ENCODE peak calls at places on chromosomes 3 and 15, in nine cellular contexts. E, Z, S, Q, B, A, R, D and X are unnamed samples.

GRCh38 chr15:95464091-95464888 is 866.2 kb upstream of the NR2F2 start:
- DNase-seq in E (no peak), Q (no peak), A (no peak), B (no peak), S (no peak), R (no peak), D (peak; percentile 10), Z (no peak), X (no peak)

GRCh38 chr3:48564022-48564421 is 441 bp upstream of the UCN2 start:
- DNase-seq in R (no peak), Q (no peak), E (no peak), B (peak; percentile 20), Z (no peak), S (peak; percentile 30), A (no peak), D (peak; percentile 86), X (no peak)

GRCh38 chr15:80801891-80802680 is 22.9 kb downstream of the CEMIP start:
- DNase-seq in A (no peak), Q (no peak), Z (no peak), D (no peak), S (no peak), E (no peak), B (no peak), R (no peak), X (no peak)

GRCh38 chr3:107220538-107220937 is 156.7 kb upstream of the CCDC54 start:
- DNase-seq in Z (no peak), A (no peak), E (no peak), Q (no peak), B (no peak), S (no peak), D (no peak), R (no peak), X (no peak)

GRCh38 chr3:128207953-128208352 is 54.7 kb downstream of the EEFSEC start:
- DNase-seq in D (no peak), Q (no peak), E (no peak), Z (no peak), A (no peak), S (no peak), R (no peak), B (no peak), X (no peak)

GRCh38 chr3:180036678-180037455 is at the start of gene PEX5L:
- DNase-seq in Z (no peak), A (no peak), D (peak; percentile 88), Q (no peak), B (peak; percentile 11), R (peak; percentile 92), S (peak; percentile 4), E (peak; percentile 58), X (no peak)

GRCh38 chr15:43517354-43518072 is at the start of gene MAP1A:
- DNase-seq in B (no peak), D (peak; percentile 82), E (peak; percentile 43), R (peak; percentile 33), Z (no peak), Q (no peak), S (peak; percentile 19), A (no peak), X (no peak)

GRCh38 chr15:68218847-68219798 is 10.4 kb downstream of the CLN6 start:
- DNase-seq in D (no peak), Z (no peak), B (no peak), A (no peak), E (no peak), Q (no peak), S (no peak), R (no peak), X (no peak)

GRCh38 chr3:52682016-52682415 is 3.7 kb downstream of the PBRM1 start:
- DNase-seq in R (no peak), S (peak; percentile 6), Q (no peak), D (peak; percentile 83), E (peak; percentile 50), A (peak; percentile 54), Z (no peak), B (no peak), X (no peak)